ENCODE peak calls at places on chromosomes 6 and 20, in seven cellular contexts. C, L, A, F, Y, E and I are unnamed samples.

GRCh38 chr6:93447874-93448273 is 28.5 kb upstream of the EPHA7 start:
- DNase-seq in C (no peak), L (no peak), A (peak), F (no peak), Y (no peak), E (no peak), I (no peak)

GRCh38 chr20:7496394-7497111 is 443.7 kb downstream of the HAO1 start:
- DNase-seq in C (no peak), L (no peak), A (no peak), F (no peak), Y (no peak), E (no peak), I (no peak)

GRCh38 chr20:6081236-6081635 is 27.4 kb upstream of the LRRN4 start:
- DNase-seq in C (no peak), L (no peak), A (no peak), F (no peak), Y (no peak), E (no peak), I (no peak)

GRCh38 chr6:38612386-38612965 is 27.3 kb downstream of the BTBD9 start:
- DNase-seq in C (no peak), L (no peak), A (no peak), F (no peak), Y (no peak), E (no peak), I (no peak)

GRCh38 chr6:143279385-143279784 is 171.1 kb downstream of the ADAT2 start:
- DNase-seq in C (peak), L (peak), A (peak), F (no peak), Y (no peak), E (peak), I (peak)

GRCh38 chr6:89640804-89641203 is 2.3 kb upstream of the LYRM2 start:
- DNase-seq in C (no peak), L (no peak), A (peak), F (no peak), Y (no peak), E (no peak), I (no peak)

GRCh38 chr6:137798846-137799245 is 68.2 kb upstream of the TNFAIP3 start:
- DNase-seq in C (peak), L (no peak), A (no peak), F (peak), Y (no peak), E (peak), I (no peak)

GRCh38 chr6:35491558-35492541 is 5.0 kb downstream of the TEAD3 start:
- DNase-seq in C (no peak), L (no peak), A (no peak), F (peak), Y (no peak), E (no peak), I (peak)

GRCh38 chr6:148693882-148694484 is 52.8 kb upstream of the UST start:
- DNase-seq in C (no peak), L (no peak), A (no peak), F (no peak), Y (no peak), E (no peak), I (no peak)

GRCh38 chr6:150680510-150680909 is 80.8 kb downstream of the PLEKHG1 start:
- DNase-seq in C (no peak), L (peak), A (no peak), F (no peak), Y (no peak), E (no peak), I (no peak)

GRCh38 chr6:126422912-126423311 is 83.0 kb downstream of the CENPW start:
- DNase-seq in C (no peak), L (no peak), A (no peak), F (no peak), Y (no peak), E (no peak), I (no peak)

GRCh38 chr6:67717281-67717680 is 917.8 kb upstream of the ADGRB3 start:
- DNase-seq in C (no peak), L (no peak), A (no peak), F (no peak), Y (no peak), E (no peak), I (no peak)

GRCh38 chr6:1662532-1662931 is 52.8 kb downstream of the FOXC1 start:
- DNase-seq in C (no peak), L (no peak), A (no peak), F (no peak), Y (no peak), E (no peak), I (no peak)

GRCh38 chr6:29763491-29764289 is 40.5 kb downstream of the HLA-F start:
- DNase-seq in C (peak), L (no peak), A (no peak), F (no peak), Y (peak), E (peak), I (no peak)

GRCh38 chr20:5191829-5192569 is 65.2 kb downstream of the CDS2 start:
- DNase-seq in C (peak), L (peak), A (peak), F (peak), Y (peak), E (peak), I (peak)

GRCh38 chr20:5513975-5514516 is 197.3 kb upstream of the PROKR2 start:
- DNase-seq in C (no peak), L (no peak), A (no peak), F (no peak), Y (no peak), E (no peak), I (no peak)

GRCh38 chr20:828987-829386 is 4.5 kb upstream of the FAM110A start:
- DNase-seq in C (peak), L (no peak), A (no peak), F (no peak), Y (no peak), E (no peak), I (peak)

GRCh38 chr6:47096233-47096887 is 54.2 kb upstream of the ADGRF1 start:
- DNase-seq in C (no peak), L (no peak), A (no peak), F (no peak), Y (no peak), E (no peak), I (no peak)

GRCh38 chr6:19705606-19706005 is 131.6 kb upstream of the ID4 start:
- DNase-seq in C (no peak), L (no peak), A (no peak), F (no peak), Y (no peak), E (no peak), I (no peak)

GRCh38 chr6:90406142-90406794 is 109.6 kb upstream of the BACH2 start:
- DNase-seq in C (peak), L (no peak), A (no peak), F (no peak), Y (no peak), E (peak), I (no peak)

GRCh38 chr6:51711876-51712275 is 375.5 kb downstream of the PKHD1 start:
- DNase-seq in C (no peak), L (no peak), A (no peak), F (no peak), Y (no peak), E (no peak), I (no peak)

GRCh38 chr20:51267679-51268078 is 244.8 kb upstream of the KCNG1 start:
- DNase-seq in C (no peak), L (no peak), A (no peak), F (no peak), Y (no peak), E (no peak), I (no peak)

GRCh38 chr6:53651149-53651763 is 14.3 kb downstream of the KLHL31 start:
- DNase-seq in C (peak), L (peak), A (peak), F (peak), Y (peak), E (peak), I (no peak)

GRCh38 chr6:50842861-50843384 is 24.3 kb downstream of the TFAP2B start:
- DNase-seq in C (no peak), L (no peak), A (peak), F (no peak), Y (no peak), E (no peak), I (peak)